ENCODE peak calls at places on chromosome X, in eight cellular contexts. One of them, this sample, is unnamed.

GRCh38 chrX:24732705-24733104 is 39.0 kb downstream of the POLA1 start:
- DNase-seq in left ventricle myocardium inferior: no peak
- DNase-seq in cardiac fibroblast: no peak
- DNase-seq in GM13976: no peak
- DNase-seq in H9: no peak
- DNase-seq in AG09319: no peak
- DNase-seq in CD4-positive, alpha-beta T cell: no peak
- DNase-seq in neural crest cell: no peak
- DNase-seq in this sample: no peak

GRCh38 chrX:125203737-125204578 is 115.7 kb upstream of the TEX13C start:
- DNase-seq in neural crest cell: peak
- DNase-seq in cardiac fibroblast: no peak
- DNase-seq in CD4-positive, alpha-beta T cell: no peak
- DNase-seq in AG09319: no peak
- DNase-seq in left ventricle myocardium inferior: peak
- DNase-seq in GM13976: peak
- DNase-seq in H9: peak
- DNase-seq in this sample: peak

GRCh38 chrX:23202316-23202715 is 132.3 kb upstream of the PTCHD1 start:
- DNase-seq in neural crest cell: no peak
- DNase-seq in H9: no peak
- DNase-seq in cardiac fibroblast: no peak
- DNase-seq in AG09319: no peak
- DNase-seq in left ventricle myocardium inferior: no peak
- DNase-seq in CD4-positive, alpha-beta T cell: no peak
- DNase-seq in GM13976: no peak
- DNase-seq in this sample: no peak

GRCh38 chrX:31508338-31508737 is 436.5 kb upstream of the FTHL17 start:
- DNase-seq in H9: no peak
- DNase-seq in GM13976: no peak
- DNase-seq in AG09319: no peak
- DNase-seq in CD4-positive, alpha-beta T cell: no peak
- DNase-seq in left ventricle myocardium inferior: no peak
- DNase-seq in neural crest cell: no peak
- DNase-seq in cardiac fibroblast: peak
- DNase-seq in this sample: no peak

GRCh38 chrX:122091571-122091970 is 1044.2 kb downstream of the GLUD2 start:
- DNase-seq in AG09319: no peak
- DNase-seq in H9: no peak
- DNase-seq in neural crest cell: no peak
- DNase-seq in GM13976: no peak
- DNase-seq in cardiac fibroblast: no peak
- DNase-seq in left ventricle myocardium inferior: no peak
- DNase-seq in CD4-positive, alpha-beta T cell: no peak
- DNase-seq in this sample: no peak

GRCh38 chrX:22141061-22141460 is 108.9 kb downstream of the PHEX start:
- DNase-seq in AG09319: no peak
- DNase-seq in left ventricle myocardium inferior: no peak
- DNase-seq in CD4-positive, alpha-beta T cell: no peak
- DNase-seq in cardiac fibroblast: no peak
- DNase-seq in neural crest cell: no peak
- DNase-seq in H9: no peak
- DNase-seq in GM13976: no peak
- DNase-seq in this sample: no peak

GRCh38 chrX:133880032-133880443 is 105.4 kb downstream of the GPC3 start:
- DNase-seq in neural crest cell: no peak
- DNase-seq in CD4-positive, alpha-beta T cell: no peak
- DNase-seq in H9: no peak
- DNase-seq in cardiac fibroblast: no peak
- DNase-seq in GM13976: no peak
- DNase-seq in AG09319: no peak
- DNase-seq in left ventricle myocardium inferior: no peak
- DNase-seq in this sample: no peak

GRCh38 chrX:96182366-96182765 is 502.3 kb upstream of the DIAPH2 start:
- DNase-seq in cardiac fibroblast: peak
- DNase-seq in H9: peak
- DNase-seq in AG09319: no peak
- DNase-seq in CD4-positive, alpha-beta T cell: no peak
- DNase-seq in left ventricle myocardium inferior: no peak
- DNase-seq in neural crest cell: peak
- DNase-seq in GM13976: no peak
- DNase-seq in this sample: peak

DNA sequence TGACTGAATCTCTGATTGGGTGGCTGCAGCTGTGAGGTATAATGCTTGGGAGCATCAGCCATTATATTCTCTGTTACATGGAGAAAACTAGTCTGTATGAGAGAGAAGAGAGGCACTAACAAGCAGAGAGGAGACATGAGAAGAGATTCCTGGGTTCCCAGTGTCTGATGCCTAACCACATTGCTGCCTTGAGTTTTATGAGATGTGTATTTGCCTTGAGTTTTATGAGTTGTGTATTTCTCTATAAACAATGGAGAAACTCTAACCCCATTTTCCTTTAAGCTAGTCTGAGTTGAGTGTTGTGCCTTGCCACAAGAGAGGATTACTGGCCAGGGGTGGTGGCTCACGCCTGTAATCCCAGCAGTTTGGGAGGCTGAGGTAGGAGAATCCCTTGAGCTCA is 208.1 kb downstream of the BCOR start:
- DNase-seq in CD4-positive, alpha-beta T cell: no peak
- DNase-seq in AG09319: no peak
- DNase-seq in cardiac fibroblast: no peak
- DNase-seq in left ventricle myocardium inferior: no peak
- DNase-seq in GM13976: no peak
- DNase-seq in neural crest cell: no peak
- DNase-seq in H9: no peak
- DNase-seq in this sample: no peak
- TF ChIP-seq CTCF in CD4-positive, alpha-beta T cell: no peak
- TF ChIP-seq CTCF in AG09319: no peak
- TF ChIP-seq CTCF in cardiac fibroblast: no peak
- TF ChIP-seq CTCF in left ventricle myocardium inferior: no peak
- TF ChIP-seq CTCF in GM13976: no peak
- TF ChIP-seq CTCF in neural crest cell: no peak
- TF ChIP-seq CTCF in H9: no peak
- TF ChIP-seq CTCF in this sample: no peak

GRCh38 chrX:13285693-13286092 is 34.2 kb downstream of the ATXN3L start:
- DNase-seq in neural crest cell: no peak
- DNase-seq in H9: peak
- DNase-seq in AG09319: no peak
- DNase-seq in CD4-positive, alpha-beta T cell: no peak
- DNase-seq in left ventricle myocardium inferior: no peak
- DNase-seq in GM13976: no peak
- DNase-seq in cardiac fibroblast: no peak
- DNase-seq in this sample: no peak
- TF ChIP-seq CTCF in neural crest cell: no peak
- TF ChIP-seq CTCF in H9: peak
- TF ChIP-seq CTCF in AG09319: no peak
- TF ChIP-seq CTCF in CD4-positive, alpha-beta T cell: no peak
- TF ChIP-seq CTCF in left ventricle myocardium inferior: no peak
- TF ChIP-seq CTCF in GM13976: no peak
- TF ChIP-seq CTCF in cardiac fibroblast: no peak
- TF ChIP-seq CTCF in this sample: no peak

DNA sequence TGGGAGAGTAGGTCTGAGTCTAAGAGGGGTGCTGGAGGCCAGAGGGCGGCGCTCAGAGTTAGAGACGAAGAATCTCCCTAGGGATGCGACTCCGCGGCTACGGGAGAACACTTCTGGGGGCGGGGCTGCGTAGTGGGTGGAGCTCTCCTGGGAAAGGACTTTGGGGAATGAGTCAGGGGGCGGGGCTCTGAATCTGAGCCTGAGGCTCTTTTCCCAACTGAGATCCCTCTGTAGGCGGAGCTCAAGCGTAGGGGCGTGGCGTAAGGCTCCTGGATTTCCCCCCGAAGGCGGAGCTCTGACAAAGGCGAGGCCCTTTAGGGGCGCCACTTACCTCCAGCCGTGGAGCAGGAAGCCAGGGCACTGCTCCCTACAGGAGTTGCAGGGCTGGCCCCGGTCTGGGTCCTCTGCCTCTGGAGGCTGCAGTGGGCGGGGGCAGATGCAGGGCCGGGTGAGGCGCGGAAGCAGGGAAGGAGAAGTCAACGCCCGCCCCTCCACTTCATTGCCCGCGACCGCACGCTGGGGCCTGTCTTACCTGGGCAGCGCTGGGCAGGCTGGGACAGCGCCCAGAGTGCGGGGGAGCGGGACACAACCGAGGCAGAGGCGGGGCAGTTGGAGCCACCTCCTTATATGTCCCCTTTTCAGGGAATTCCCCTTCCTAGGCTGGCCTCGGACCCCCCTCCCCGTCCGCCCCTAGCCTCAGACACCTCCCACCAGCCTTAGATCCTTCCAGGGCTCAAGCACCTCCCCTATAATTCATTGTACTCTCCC is 1.7 kb downstream of the PRICKLE3 start:
- DNase-seq in left ventricle myocardium inferior: peak
- DNase-seq in H9: peak
- DNase-seq in CD4-positive, alpha-beta T cell: no peak
- DNase-seq in GM13976: peak
- DNase-seq in AG09319: peak
- DNase-seq in cardiac fibroblast: peak
- DNase-seq in neural crest cell: peak
- DNase-seq in this sample: peak
- TF ChIP-seq CTCF in left ventricle myocardium inferior: no peak
- TF ChIP-seq CTCF in H9: peak
- TF ChIP-seq CTCF in CD4-positive, alpha-beta T cell: no peak
- TF ChIP-seq CTCF in GM13976: no peak
- TF ChIP-seq CTCF in AG09319: no peak
- TF ChIP-seq CTCF in cardiac fibroblast: no peak
- TF ChIP-seq CTCF in neural crest cell: no peak
- TF ChIP-seq CTCF in this sample: no peak

GRCh38 chrX:140447150-140447549 is 57.7 kb downstream of the SOX3 start:
- DNase-seq in H9: no peak
- DNase-seq in left ventricle myocardium inferior: no peak
- DNase-seq in CD4-positive, alpha-beta T cell: no peak
- DNase-seq in GM13976: no peak
- DNase-seq in cardiac fibroblast: no peak
- DNase-seq in AG09319: no peak
- DNase-seq in neural crest cell: no peak
- DNase-seq in this sample: no peak
- TF ChIP-seq CTCF in H9: no peak
- TF ChIP-seq CTCF in left ventricle myocardium inferior: no peak
- TF ChIP-seq CTCF in CD4-positive, alpha-beta T cell: no peak
- TF ChIP-seq CTCF in GM13976: no peak
- TF ChIP-seq CTCF in cardiac fibroblast: no peak
- TF ChIP-seq CTCF in AG09319: no peak
- TF ChIP-seq CTCF in neural crest cell: no peak
- TF ChIP-seq CTCF in this sample: no peak

DNA sequence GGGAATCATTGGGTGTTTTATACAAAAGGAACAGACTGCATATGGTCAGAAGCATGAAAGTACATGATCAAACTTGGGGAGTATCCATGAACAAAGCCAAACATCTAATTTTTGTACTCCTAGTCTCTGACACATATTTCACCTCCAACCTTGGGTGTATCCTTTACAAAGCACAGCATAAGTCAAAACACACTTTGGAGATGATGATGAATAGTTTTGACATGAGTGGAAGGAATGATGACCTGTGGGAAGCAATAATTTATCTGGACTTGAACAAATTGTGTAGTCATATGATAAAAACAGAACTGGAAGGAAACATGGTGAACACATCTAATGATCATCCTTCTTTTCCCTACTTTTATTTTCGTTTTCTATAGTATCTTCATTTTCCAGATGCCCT is 108.7 kb upstream of the PLS3 start:
- DNase-seq in AG09319: no peak
- DNase-seq in left ventricle myocardium inferior: no peak
- DNase-seq in neural crest cell: no peak
- DNase-seq in GM13976: no peak
- DNase-seq in cardiac fibroblast: peak
- DNase-seq in CD4-positive, alpha-beta T cell: no peak
- DNase-seq in H9: no peak
- DNase-seq in this sample: no peak
- TF ChIP-seq CTCF in AG09319: no peak
- TF ChIP-seq CTCF in left ventricle myocardium inferior: no peak
- TF ChIP-seq CTCF in neural crest cell: no peak
- TF ChIP-seq CTCF in GM13976: no peak
- TF ChIP-seq CTCF in cardiac fibroblast: no peak
- TF ChIP-seq CTCF in CD4-positive, alpha-beta T cell: no peak
- TF ChIP-seq CTCF in H9: no peak
- TF ChIP-seq CTCF in this sample: no peak

GRCh38 chrX:49829016-49829415 is at the start of gene PAGE4:
- DNase-seq in AG09319: no peak
- DNase-seq in neural crest cell: no peak
- DNase-seq in left ventricle myocardium inferior: no peak
- DNase-seq in cardiac fibroblast: no peak
- DNase-seq in GM13976: no peak
- DNase-seq in CD4-positive, alpha-beta T cell: no peak
- DNase-seq in H9: peak
- DNase-seq in this sample: no peak
- TF ChIP-seq CTCF in AG09319: no peak
- TF ChIP-seq CTCF in neural crest cell: no peak
- TF ChIP-seq CTCF in left ventricle myocardium inferior: no peak
- TF ChIP-seq CTCF in cardiac fibroblast: no peak
- TF ChIP-seq CTCF in GM13976: no peak
- TF ChIP-seq CTCF in CD4-positive, alpha-beta T cell: no peak
- TF ChIP-seq CTCF in H9: peak
- TF ChIP-seq CTCF in this sample: no peak

GRCh38 chrX:16124201-16124600 is 836 bp downstream of the GRPR start:
- DNase-seq in CD4-positive, alpha-beta T cell: no peak
- DNase-seq in H9: no peak
- DNase-seq in GM13976: no peak
- DNase-seq in AG09319: no peak
- DNase-seq in cardiac fibroblast: no peak
- DNase-seq in neural crest cell: no peak
- DNase-seq in left ventricle myocardium inferior: no peak
- DNase-seq in this sample: no peak
- TF ChIP-seq CTCF in CD4-positive, alpha-beta T cell: no peak
- TF ChIP-seq CTCF in H9: no peak
- TF ChIP-seq CTCF in GM13976: no peak
- TF ChIP-seq CTCF in AG09319: no peak
- TF ChIP-seq CTCF in cardiac fibroblast: no peak
- TF ChIP-seq CTCF in neural crest cell: no peak
- TF ChIP-seq CTCF in left ventricle myocardium inferior: no peak
- TF ChIP-seq CTCF in this sample: no peak

GRCh38 chrX:38192007-38192625 is 28.6 kb downstream of the SRPX start:
- DNase-seq in AG09319: no peak
- DNase-seq in GM13976: no peak
- DNase-seq in CD4-positive, alpha-beta T cell: no peak
- DNase-seq in left ventricle myocardium inferior: no peak
- DNase-seq in cardiac fibroblast: no peak
- DNase-seq in H9: peak
- DNase-seq in neural crest cell: no peak
- DNase-seq in this sample: no peak
- TF ChIP-seq CTCF in AG09319: peak
- TF ChIP-seq CTCF in GM13976: peak
- TF ChIP-seq CTCF in CD4-positive, alpha-beta T cell: no peak
- TF ChIP-seq CTCF in left ventricle myocardium inferior: peak
- TF ChIP-seq CTCF in cardiac fibroblast: peak
- TF ChIP-seq CTCF in H9: peak
- TF ChIP-seq CTCF in neural crest cell: peak
- TF ChIP-seq CTCF in this sample: peak

DNA sequence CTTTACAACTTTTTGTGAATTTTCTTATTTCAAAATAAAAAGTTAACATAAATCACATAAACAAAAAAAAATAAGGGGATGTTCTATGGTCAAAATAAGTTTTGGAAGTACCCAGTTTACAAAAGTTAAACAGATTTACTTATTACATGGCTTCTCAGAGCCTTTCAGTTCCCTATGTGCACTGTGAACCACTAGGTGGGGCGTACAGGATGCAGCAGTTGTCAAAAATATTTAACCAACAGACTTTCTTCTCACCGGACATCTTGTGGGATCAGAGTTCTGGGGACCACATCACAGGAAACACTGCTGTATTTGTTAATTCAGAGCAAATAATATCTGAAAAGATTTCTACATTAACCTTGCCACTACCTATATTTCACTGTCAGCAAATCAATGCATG is 74.1 kb downstream of the SMARCA1 start:
- DNase-seq in GM13976: no peak
- DNase-seq in cardiac fibroblast: no peak
- DNase-seq in CD4-positive, alpha-beta T cell: no peak
- DNase-seq in neural crest cell: no peak
- DNase-seq in AG09319: no peak
- DNase-seq in left ventricle myocardium inferior: no peak
- DNase-seq in H9: no peak
- DNase-seq in this sample: no peak
- TF ChIP-seq CTCF in GM13976: no peak
- TF ChIP-seq CTCF in cardiac fibroblast: no peak
- TF ChIP-seq CTCF in CD4-positive, alpha-beta T cell: no peak
- TF ChIP-seq CTCF in neural crest cell: peak
- TF ChIP-seq CTCF in AG09319: no peak
- TF ChIP-seq CTCF in left ventricle myocardium inferior: no peak
- TF ChIP-seq CTCF in H9: peak
- TF ChIP-seq CTCF in this sample: no peak